ENCODE peak calls at places on chromosomes 3 and 15, in five cellular contexts. A, S, U, H and R are unnamed samples.

GRCh38 chr3:52036829-52037228 is 19.5 kb downstream of the DUSP7 start:
- DNase-seq in A (no peak), S (no peak), U (peak; percentile 88), H (no peak), R (no peak)

GRCh38 chr3:66410976-66411375 is 89.8 kb downstream of the LRIG1 start:
- DNase-seq in A (no peak), S (no peak), U (peak; percentile 20), H (no peak), R (no peak)

GRCh38 chr15:62455441-62455921 is 290.4 kb upstream of the C2CD4B start:
- DNase-seq in A (no peak), S (no peak), U (no peak), H (peak; percentile 88), R (no peak)

GRCh38 chr15:90106522-90107117 is 4.4 kb upstream of the IDH2 start:
- DNase-seq in A (no peak), S (no peak), U (no peak), H (peak; percentile 82), R (no peak)

GRCh38 chr3:69411331-69411730 is 25.4 kb upstream of the FRMD4B start:
- DNase-seq in A (no peak), S (no peak), U (no peak), H (no peak), R (no peak)

GRCh38 chr15:57444877-57445513 is 68.7 kb downstream of the CGNL1 start:
- DNase-seq in A (no peak), S (no peak), U (no peak), H (no peak), R (no peak)

GRCh38 chr3:191882289-191882688 is 421.3 kb downstream of the PYDC2 start:
- DNase-seq in A (no peak), S (no peak), U (no peak), H (no peak), R (no peak)

GRCh38 chr3:107285197-107285596 is 92.0 kb upstream of the CCDC54 start:
- DNase-seq in A (peak; percentile 25), S (no peak), U (peak; percentile 90), H (peak; percentile 20), R (no peak)

GRCh38 chr15:35888815-35889214 is 342.9 kb upstream of the DPH6 start:
- DNase-seq in A (no peak), S (no peak), U (no peak), H (no peak), R (no peak)

GRCh38 chr15:32691316-32692032 is 26.3 kb upstream of the GREM1 start:
- DNase-seq in A (no peak), S (no peak), U (no peak), H (no peak), R (no peak)

GRCh38 chr15:63110428-63111026 is 11.1 kb upstream of the LACTB start:
- DNase-seq in A (no peak), S (no peak), U (no peak), H (no peak), R (no peak)

GRCh38 chr3:28799084-28799483 is 450.5 kb upstream of the AZI2 start:
- DNase-seq in A (no peak), S (no peak), U (peak; percentile 60), H (no peak), R (no peak)

GRCh38 chr3:37114251-37115145 is 59.9 kb downstream of the LRRFIP2 start:
- DNase-seq in A (peak; percentile 96), S (no peak), U (no peak), H (no peak), R (peak; percentile 11)

GRCh38 chr3:141067559-141067958 is 16.4 kb downstream of the SPSB4 start:
- DNase-seq in A (no peak), S (no peak), U (peak; percentile 10), H (no peak), R (no peak)

GRCh38 chr3:3806856-3807255 is 7.6 kb downstream of the LRRN1 start:
- DNase-seq in A (no peak), S (no peak), U (peak; percentile 71), H (no peak), R (no peak)

GRCh38 chr3:62724503-62724902 is 150.7 kb downstream of the CADPS start:
- DNase-seq in A (no peak), S (no peak), U (no peak), H (no peak), R (no peak)

GRCh38 chr3:30747771-30748281 is 141.4 kb downstream of the TGFBR2 start:
- DNase-seq in A (peak; percentile 58), S (no peak), U (no peak), H (no peak), R (no peak)

GRCh38 chr15:40766194-40766830 is 2.4 kb downstream of the GCHFR start:
- DNase-seq in A (no peak), S (no peak), U (no peak), H (no peak), R (no peak)

GRCh38 chr15:40594429-40594836 is 384 bp downstream of the KNL1 start:
- DNase-seq in A (no peak), S (peak; percentile 40), U (no peak), H (peak; percentile 49), R (peak; percentile 82)

GRCh38 chr15:84681822-84682221 is 23.8 kb upstream of the NMB start:
- DNase-seq in A (no peak), S (no peak), U (no peak), H (no peak), R (no peak)

GRCh38 chr3:59143447-59143846 is 93.6 kb upstream of the CFAP20DC start:
- DNase-seq in A (no peak), S (no peak), U (no peak), H (no peak), R (no peak)

GRCh38 chr3:66037986-66038369 is 740 bp downstream of the MAGI1 start:
- DNase-seq in A (no peak), S (no peak), U (peak; percentile 63), H (peak; percentile 46), R (peak; percentile 48)

GRCh38 chr3:9396301-9396631 is 1.1 kb upstream of the SETD5 start:
- DNase-seq in A (peak; percentile 97), S (peak; percentile 72), U (peak; percentile 96), H (peak; percentile 92), R (no peak)

GRCh38 chr3:96491023-96491422 is 323.4 kb upstream of the EPHA6 start:
- DNase-seq in A (no peak), S (no peak), U (no peak), H (no peak), R (no peak)

GRCh38 chr15:36359286-36359685 is 220.1 kb upstream of the CDIN1 start:
- DNase-seq in A (no peak), S (no peak), U (no peak), H (no peak), R (no peak)

GRCh38 chr15:64426845-64427465 is 33.4 kb upstream of the ZNF609 start:
- DNase-seq in A (peak; percentile 65), S (no peak), U (no peak), H (no peak), R (no peak)

GRCh38 chr3:44506961-44507360 is 29.5 kb upstream of the ZNF445 start:
- DNase-seq in A (no peak), S (no peak), U (no peak), H (no peak), R (no peak)

GRCh38 chr3:11629716-11630115 is 14.0 kb downstream of the VGLL4 start:
- DNase-seq in A (peak; percentile 49), S (no peak), U (no peak), H (no peak), R (no peak)

GRCh38 chr15:59933607-59934006 is 70.5 kb upstream of the FOXB1 start:
- DNase-seq in A (no peak), S (no peak), U (no peak), H (no peak), R (no peak)
- H3K27me3 ChIP-seq in A (no peaks in the 10 kb centered on the region), S (no peaks in the 10 kb centered on the region), U (no peaks in the 10 kb centered on the region), H (no peaks in the 10 kb centered on the region), R (no peaks in the 10 kb centered on the region)

DNA sequence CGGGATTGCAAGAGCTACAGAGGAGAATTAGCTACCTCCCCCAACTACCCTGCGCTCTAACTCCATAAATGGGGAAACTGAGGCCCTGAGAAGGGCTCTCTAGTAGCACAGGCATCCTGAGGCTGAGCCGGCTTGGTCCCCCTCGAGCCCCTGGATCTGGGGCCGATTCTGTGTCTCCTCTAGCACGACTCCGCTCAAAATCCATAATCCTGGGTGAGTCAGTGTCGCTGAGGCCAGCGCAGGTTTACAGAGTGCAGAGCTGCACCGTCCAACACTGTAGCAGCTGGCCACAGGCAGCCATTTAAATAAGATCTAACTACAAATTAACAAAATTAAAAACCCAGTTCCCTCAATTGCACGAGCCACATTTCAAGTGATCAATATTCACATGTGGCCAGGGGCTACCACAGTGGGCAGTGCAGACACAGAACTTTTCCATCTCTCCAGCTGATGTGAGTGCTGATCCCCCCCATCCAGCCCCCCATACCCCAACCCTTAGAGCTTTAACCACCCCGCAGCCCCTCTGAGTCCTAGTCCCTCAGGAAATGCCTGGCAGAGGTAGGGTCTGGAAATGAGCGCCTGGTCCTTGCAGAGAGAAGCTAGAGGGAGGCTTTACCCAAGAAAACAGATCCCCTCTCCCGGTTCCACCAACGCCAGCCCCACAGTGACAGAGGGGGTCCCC is 10.7 kb downstream of the GATA2 start:
- DNase-seq in A (no peak), S (no peak), U (peak; percentile 66), H (no peak), R (no peak)
- H3K27me3 ChIP-seq in A (peaks cover 3% of the 10 kb centered on the region), S (peaks cover 11% of the 10 kb centered on the region), U (peaks cover 100% of the 10 kb centered on the region), H (peaks cover 71% of the 10 kb centered on the region), R (peaks cover 4% of the 10 kb centered on the region)

DNA sequence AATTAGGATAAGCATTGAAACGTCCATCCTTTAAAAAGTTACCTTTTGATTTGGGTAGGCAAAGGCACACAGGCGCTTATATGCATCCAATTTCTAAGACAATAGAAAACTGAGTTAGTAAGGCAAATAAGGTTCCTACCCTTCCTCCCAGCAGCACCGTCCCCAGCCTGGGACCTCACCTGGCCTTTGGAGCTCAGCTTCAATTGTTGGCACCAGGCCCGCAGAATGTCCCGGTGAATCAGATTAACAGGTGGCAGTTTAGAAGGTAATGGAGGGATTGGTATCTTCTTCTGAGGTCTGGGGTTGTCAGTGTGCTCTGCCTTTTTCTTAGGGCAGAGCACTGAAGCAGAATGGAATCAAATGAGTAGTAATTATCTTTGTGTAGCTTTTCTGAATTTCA is 5.7 kb downstream of the DPPA4 start:
- DNase-seq in A (no peak), S (no peak), U (no peak), H (no peak), R (no peak)
- H3K27me3 ChIP-seq in A (no peaks in the 10 kb centered on the region), S (no peaks in the 10 kb centered on the region), U (no peaks in the 10 kb centered on the region), H (no peaks in the 10 kb centered on the region), R (no peaks in the 10 kb centered on the region)

GRCh38 chr3:195010551-195011100 is 260.3 kb downstream of the XXYLT1 start:
- DNase-seq in A (no peak), S (no peak), U (peak; percentile 19), H (no peak), R (no peak)

GRCh38 chr3:195013411-195013810 is 257.5 kb downstream of the XXYLT1 start:
- DNase-seq in A (no peak), S (no peak), U (peak; percentile 24), H (no peak), R (no peak)

GRCh38 chr3:195011231-195011834 is 259.6 kb downstream of the XXYLT1 start:
- DNase-seq in A (no peak), S (no peak), U (peak; percentile 64), H (no peak), R (no peak)

GRCh38 chr3:195012571-195012970 is 258.4 kb downstream of the XXYLT1 start:
- DNase-seq in A (no peak), S (no peak), U (peak; percentile 15), H (no peak), R (no peak)

GRCh38 chr3:195012100-195012499 is 258.9 kb downstream of the XXYLT1 start:
- DNase-seq in A (no peak), S (no peak), U (peak; percentile 30), H (no peak), R (no peak)
- H3K27me3 ChIP-seq in A (peaks cover 5% of the 10 kb centered on the region), S (no peaks in the 10 kb centered on the region), U (no peaks in the 10 kb centered on the region), H (no peaks in the 10 kb centered on the region), R (no peaks in the 10 kb centered on the region)

GRCh38 chr15:73375755-73376305 is 7.1 kb upstream of the HCN4 start:
- DNase-seq in A (no peak), S (no peak), U (no peak), H (peak; percentile 71), R (no peak)
- H3K27me3 ChIP-seq in A (peaks cover 4% of the 10 kb centered on the region), S (no peaks in the 10 kb centered on the region), U (peaks cover 8% of the 10 kb centered on the region), H (no peaks in the 10 kb centered on the region), R (peaks cover 2% of the 10 kb centered on the region)